ENCODE peak calls at places on chromosomes 7 and 10, in four cellular contexts. E is Panc1, V is fibroblast of lung, P is NT2/D1. O is an unnamed sample. For H3K27me3, the result is how much of the 10 kb centered on the place peaks cover.

GRCh38 chr10:108250954-108251620 is 1086.6 kb upstream of the SORCS1 start:
- DNase-seq in P (no peak), E (no peak), V (no peak), O (no peak)

GRCh38 chr7:157404002-157404401 is 67.2 kb downstream of the DNAJB6 start:
- DNase-seq in V (no peak), P (no peak), E (no peak), O (no peak)

GRCh38 chr10:33048223-33048622 is 90.2 kb upstream of the ITGB1 start:
- DNase-seq in P (no peak), E (no peak), V (no peak), O (no peak)

GRCh38 chr10:48497965-48498770 is 106.7 kb downstream of the ARHGAP22 start:
- DNase-seq in E (no peak), P (no peak), V (no peak), O (no peak)

GRCh38 chr10:86285136-86285790 is 81.3 kb downstream of the GRID1 start:
- DNase-seq in P (no peak), E (no peak), V (no peak), O (no peak)

GRCh38 chr10:72009430-72010081 is 45.4 kb downstream of the CHST3 start:
- DNase-seq in V (peak), P (peak), E (no peak), O (peak)

GRCh38 chr10:112373912-112374338 is at the start of gene ACSL5:
- DNase-seq in E (no peak), P (no peak), V (no peak), O (no peak)

GRCh38 chr10:73246322-73246782 is 703 bp downstream of the DNAJC9 start:
- DNase-seq in P (no peak), V (peak), E (no peak), O (no peak)

GRCh38 chr7:99386584-99387238 is 12.2 kb downstream of the ARPC1B start:
- DNase-seq in P (no peak), V (peak), E (no peak), O (no peak)

GRCh38 chr7:50304158-50304910 is at the start of gene IKZF1:
- DNase-seq in V (no peak), E (no peak), P (no peak), O (no peak)

GRCh38 chr7:50303894-50304157 is 690 bp upstream of the IKZF1 start:
- DNase-seq in V (no peak), E (no peak), P (no peak), O (no peak)

GRCh38 chr7:50304911-50305621 is 550 bp downstream of the IKZF1 start:
- DNase-seq in P (no peak), V (no peak), E (no peak), O (no peak)

GRCh38 chr7:50302486-50303081 is 1.9 kb upstream of the IKZF1 start:
- DNase-seq in E (no peak), P (no peak), V (no peak), O (no peak)

DNA sequence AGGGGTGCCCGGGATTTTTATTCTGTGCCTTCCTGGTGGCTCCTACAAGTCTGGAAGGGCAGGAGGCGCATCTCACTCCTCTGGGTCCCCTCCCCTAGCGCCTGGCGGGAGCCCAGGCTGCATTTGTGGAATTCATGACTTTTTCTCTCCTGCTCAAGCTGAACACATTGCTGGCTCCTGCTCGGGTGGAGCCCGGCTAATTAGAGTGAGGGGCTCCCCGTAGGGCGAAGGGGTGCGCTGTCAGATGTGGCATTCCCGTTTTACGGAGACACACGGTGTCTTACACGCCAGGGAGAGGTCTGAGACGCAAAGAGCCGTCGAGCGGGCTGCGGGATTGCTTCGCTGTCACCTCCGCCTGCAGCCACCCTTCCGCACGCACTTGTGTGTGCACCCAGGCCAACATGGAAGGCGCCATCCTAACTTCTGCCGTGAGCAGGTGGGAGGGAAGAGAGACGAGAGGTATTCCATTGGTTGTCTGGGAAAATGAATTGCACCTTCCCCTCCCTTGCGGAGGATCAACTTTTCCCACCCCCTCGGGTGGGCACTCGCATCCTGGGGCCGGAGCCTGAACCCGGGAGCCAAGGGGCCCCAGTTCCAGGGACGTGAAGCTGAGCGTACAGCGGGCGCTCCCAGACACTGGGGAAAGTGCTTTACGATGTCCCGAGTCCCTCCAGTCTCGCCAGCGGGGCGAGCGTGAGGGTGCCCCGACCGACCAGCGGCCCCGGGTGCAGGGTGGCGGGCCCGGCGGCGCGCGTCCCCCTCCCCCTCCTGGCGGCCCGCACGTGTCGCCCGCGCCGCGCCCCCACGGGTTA is 1.2 kb upstream of the IKZF1 start:
- DNase-seq in P (no peak), V (no peak), E (no peak), O (no peak)
- H3K27me3 ChIP-seq in P (half or more), V (under half), E (half or more), O (under half)

DNA sequence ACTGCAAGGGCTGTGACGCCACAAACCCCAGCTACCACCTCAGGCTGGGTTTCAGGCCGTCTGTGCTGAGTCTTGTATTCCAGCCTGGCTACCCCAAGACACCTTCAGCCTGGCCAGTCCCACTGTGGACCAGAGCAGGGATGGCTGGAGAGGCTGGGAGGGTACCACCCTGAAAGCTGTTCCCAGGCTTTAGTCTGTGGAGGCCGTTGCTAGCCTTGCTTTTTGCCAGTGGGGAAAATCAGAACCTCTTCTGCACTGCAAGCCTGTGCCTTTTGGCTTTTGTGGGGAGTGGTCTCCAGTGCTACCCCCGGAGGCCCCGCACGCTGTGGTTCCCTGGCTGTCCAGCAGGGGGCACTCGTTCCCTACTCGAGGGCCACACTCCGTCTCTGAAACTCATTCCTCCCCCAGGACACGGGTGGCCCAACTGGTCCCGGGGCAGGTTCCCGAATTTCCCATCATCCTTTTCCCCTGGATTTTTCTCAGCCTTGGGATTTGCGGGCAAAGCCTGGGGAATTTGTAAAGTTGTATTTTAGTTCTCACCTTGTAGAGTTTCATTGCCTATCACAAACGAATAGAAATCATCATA is 128.4 kb upstream of the BTBD16 start:
- DNase-seq in V (no peak), E (no peak), P (no peak), O (no peak)
- H3K27me3 ChIP-seq in V (under half), E (under half), P (under half), O (under half)

DNA sequence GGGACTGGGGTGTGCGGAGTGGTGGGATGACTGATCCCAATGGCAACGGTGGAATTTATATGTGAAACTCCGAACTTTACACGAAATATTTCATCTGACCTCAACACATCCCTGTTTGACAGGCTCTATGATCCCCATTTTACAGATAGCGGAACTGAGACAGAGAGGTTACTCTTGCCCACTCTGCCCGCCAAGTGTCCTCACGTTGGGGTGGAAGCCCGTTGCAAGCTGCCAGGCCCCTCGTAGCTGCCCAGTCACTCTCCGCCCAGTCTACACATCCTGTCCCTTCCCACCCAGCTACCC is 397 bp upstream of the NFE2L3 start:
- DNase-seq in V (no peak), E (no peak), P (no peak), O (no peak)
- H3K27me3 ChIP-seq in V (under half), E (under half), P (under half), O (under half)

DNA sequence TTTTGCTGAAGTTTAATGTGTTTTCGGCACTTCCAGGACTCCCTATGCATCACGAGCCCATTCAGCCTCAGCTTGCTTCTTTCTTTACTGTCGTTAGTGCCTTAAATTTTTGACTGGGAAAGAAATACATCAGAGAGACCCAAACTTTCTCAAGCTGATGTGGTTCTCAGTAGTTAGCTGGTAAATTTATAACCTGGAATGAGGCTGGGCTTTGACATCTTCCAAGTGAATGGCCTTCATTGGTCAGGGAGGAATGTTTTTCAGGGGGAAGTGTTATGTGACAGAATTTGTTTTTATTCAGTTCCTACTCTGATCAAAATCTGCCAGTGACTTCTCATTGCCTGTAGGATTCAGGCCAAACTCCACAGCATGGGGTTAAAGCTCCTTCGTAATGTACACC is 296.9 kb downstream of the SORCS3 start:
- DNase-seq in V (no peak), P (no peak), E (no peak), O (no peak)
- H3K27me3 ChIP-seq in V (under half), P (under half), E (under half), O (under half)

GRCh38 chr10:100672199-100672598 is 73.2 kb upstream of the PAX2 start:
- DNase-seq in V (no peak), P (no peak), E (no peak), O (no peak)

GRCh38 chr10:100668001-100668400 is 77.4 kb upstream of the PAX2 start:
- DNase-seq in E (no peak), V (no peak), P (no peak), O (no peak)

GRCh38 chr10:100669616-100670015 is 75.8 kb upstream of the PAX2 start:
- DNase-seq in E (no peak), V (no peak), P (no peak), O (no peak)

GRCh38 chr10:100670828-100671479 is 74.4 kb upstream of the PAX2 start:
- DNase-seq in V (no peak), E (no peak), P (no peak), O (no peak)

DNA sequence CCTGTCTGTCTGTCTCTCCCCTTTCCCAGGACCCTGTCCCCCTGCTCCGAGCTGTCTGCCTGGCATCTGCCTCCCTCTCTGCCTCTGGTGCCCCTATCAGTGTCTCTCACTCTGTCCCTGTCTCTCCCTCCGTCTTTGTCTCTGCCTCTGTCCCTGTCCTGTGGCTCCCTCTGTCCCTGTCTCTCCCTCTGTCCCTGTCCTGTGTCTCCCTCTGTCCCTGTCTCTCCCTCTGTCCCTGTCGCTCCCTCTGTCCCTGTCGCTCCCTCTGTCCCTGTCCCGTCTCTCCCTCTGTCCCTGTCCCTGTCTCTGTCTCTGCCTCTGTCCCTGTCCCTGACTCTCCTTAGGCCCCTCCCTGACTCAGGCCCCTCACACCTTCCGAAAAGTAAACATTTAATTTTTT is 75.0 kb upstream of the PAX2 start:
- DNase-seq in V (no peak), E (no peak), P (no peak), O (no peak)
- H3K27me3 ChIP-seq in V (under half), E (under half), P (under half), O (under half)

GRCh38 chr10:93599778-93600177 is 1.3 kb downstream of the RBP4 start:
- DNase-seq in V (no peak), E (no peak), P (no peak), O (no peak)
- H3K27me3 ChIP-seq in V (under half), E (under half), P (half or more), O (under half)

GRCh38 chr7:40840990-40841389 is 706.2 kb downstream of the SUGCT start:
- DNase-seq in P (no peak), V (no peak), E (no peak), O (no peak)
- H3K27me3 ChIP-seq in P (under half), V (under half), E (under half), O (under half)

GRCh38 chr7:141207661-141208060 is 133.8 kb downstream of the TMEM178B start:
- DNase-seq in V (no peak), P (no peak), E (no peak), O (no peak)

GRCh38 chr7:141202540-141202939 is 128.7 kb downstream of the TMEM178B start:
- DNase-seq in E (no peak), P (no peak), V (no peak), O (no peak)

GRCh38 chr7:141200191-141201108 is 126.6 kb downstream of the TMEM178B start:
- DNase-seq in V (no peak), P (no peak), E (no peak), O (no peak)

GRCh38 chr7:141201145-141201885 is 127.5 kb downstream of the TMEM178B start:
- DNase-seq in P (no peak), E (no peak), V (no peak), O (no peak)

GRCh38 chr7:141203177-141203576 is 129.3 kb downstream of the TMEM178B start:
- DNase-seq in V (no peak), P (no peak), E (no peak), O (no peak)
- H3K27me3 ChIP-seq in V (under half), P (under half), E (under half), O (under half)

DNA sequence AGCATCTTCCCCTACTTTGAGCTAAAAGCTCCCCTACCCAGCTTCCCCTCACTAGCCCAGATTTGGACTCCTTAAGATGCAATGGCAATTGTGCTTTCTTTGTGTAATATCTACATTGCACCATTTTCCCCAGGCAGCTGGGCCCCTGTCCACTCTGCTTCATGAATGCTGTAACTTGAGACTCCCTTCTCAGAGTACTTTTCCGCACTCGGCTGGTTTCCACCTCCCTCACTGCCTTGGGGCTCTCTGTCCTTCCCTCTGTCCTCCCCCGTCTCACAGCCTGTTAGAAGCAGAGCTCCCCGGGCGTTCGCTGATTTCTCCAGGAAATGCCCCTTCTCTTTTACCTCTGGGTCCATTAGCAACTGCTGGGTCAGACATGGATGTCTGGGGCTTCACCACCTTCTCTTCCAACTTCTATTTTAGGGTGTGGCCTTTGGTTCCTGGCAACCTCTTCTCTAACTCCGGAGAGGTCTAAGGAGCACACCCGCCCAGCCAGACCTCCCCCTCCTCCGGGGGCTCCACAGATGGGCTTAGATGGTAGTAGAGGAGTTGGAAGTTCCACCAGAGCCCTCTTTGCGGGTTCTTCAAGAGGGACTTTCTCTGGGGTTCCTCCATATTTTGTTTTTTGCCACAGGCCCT is 2.9 kb upstream of the TMEM72 start:
- DNase-seq in P (peak), V (peak), E (no peak), O (no peak)
- H3K27me3 ChIP-seq in P (under half), V (under half), E (under half), O (under half)